ENCODE peak calls at places on chromosomes 11 and 22, in ten cellular contexts. Y is A549; Q is spleen; C is progenitor cell of endocrine pancreas; O is lower leg skin; Z is heart right ventricle; M is mesothelial cell of epicardium; F is HFFc6; G is ovary; T is CD4-positive, alpha-beta T cell. X is an unnamed sample.

GRCh38 chr11:95318459-95318858 is 87.5 kb upstream of the SESN3 start:
- DNase-seq in F (no peak), O (no peak), Y (no peak), G (no peak), C (no peak), M (no peak), T (no peak), Z (no peak), Q (no peak), X (no peak)

GRCh38 chr11:118749429-118749828 is 41.5 kb downstream of the DDX6 start:
- DNase-seq in Z (peak; percentile 12), F (no peak), M (no peak), O (no peak), Y (no peak), Q (no peak), C (no peak), T (no peak), G (no peak), X (no peak)

GRCh38 chr22:31259798-31260473 is 32.4 kb downstream of the PIK3IP1 start:
- DNase-seq in F (no peak), T (no peak), M (no peak), G (no peak), C (no peak), Y (no peak), Z (no peak), O (no peak), Q (no peak), X (no peak)

GRCh38 chr11:61138940-61139339 is 22.3 kb downstream of the VPS37C start:
- DNase-seq in O (no peak), F (no peak), M (no peak), Z (no peak), G (no peak), T (no peak), C (no peak), Y (no peak), Q (no peak), X (peak; percentile 66)

GRCh38 chr22:45876136-45877035 is 100.6 kb downstream of the WNT7B start:
- DNase-seq in O (peak; percentile 73), M (peak; percentile 35), Y (no peak), Z (no peak), G (no peak), T (no peak), Q (peak; percentile 54), F (no peak), C (no peak), X (no peak)

GRCh38 chr11:4697583-4697982 is at the start of gene OR51E2:
- DNase-seq in Q (no peak), F (no peak), C (no peak), Z (no peak), M (no peak), G (no peak), O (no peak), Y (no peak), T (no peak), X (peak; percentile 80)

GRCh38 chr11:86559311-86559945 is 113.0 kb downstream of the ME3 start:
- DNase-seq in O (no peak), Q (no peak), C (no peak), G (peak; percentile 54), F (peak; percentile 86), T (no peak), Y (no peak), Z (peak; percentile 68), M (no peak), X (no peak)

GRCh38 chr11:46285594-46286033 is 8.2 kb downstream of the CREB3L1 start:
- DNase-seq in C (no peak), Y (no peak), T (no peak), F (no peak), O (no peak), Q (no peak), Z (peak; percentile 41), M (no peak), G (peak; percentile 33), X (no peak)

GRCh38 chr11:18383388-18384156 is 10.8 kb upstream of the LDHA start:
- DNase-seq in C (no peak), Z (peak; percentile 74), F (peak; percentile 100), G (peak; percentile 48), Y (peak; percentile 96), O (peak; percentile 93), Q (peak; percentile 87), M (no peak), T (peak; percentile 53), X (peak; percentile 43)

GRCh38 chr11:95563173-95563572 is 226.4 kb downstream of the FAM76B start:
- DNase-seq in C (no peak), T (no peak), G (no peak), M (no peak), Q (no peak), F (no peak), Y (no peak), Z (no peak), O (no peak), X (no peak)

GRCh38 chr22:23894710-23895598 is 771 bp downstream of the MIF start:
- DNase-seq in F (peak; percentile 60), M (peak; percentile 78), C (peak; percentile 69), Y (peak; percentile 72), G (peak; percentile 85), Q (peak; percentile 94), T (peak; percentile 36), O (peak; percentile 93), Z (peak; percentile 36), X (peak; percentile 42)

GRCh38 chr11:65468874-65469333 is 29.9 kb upstream of the MALAT1 start:
- DNase-seq in F (no peak), Q (peak; percentile 91), T (peak; percentile 47), G (no peak), Z (peak; percentile 68), M (no peak), O (peak; percentile 92), Y (peak; percentile 58), C (peak; percentile 75), X (no peak)

GRCh38 chr22:36830601-36831000 is 13.8 kb upstream of the PVALB start:
- DNase-seq in T (no peak), M (no peak), O (no peak), Q (no peak), Z (no peak), F (no peak), Y (no peak), G (no peak), C (no peak), X (no peak)
- TF ChIP-seq CTCF in T (no peak), M (no peak), O (no peak), Q (no peak), Z (no peak), F (no peak), Y (no peak), G (no peak), C (no peak), X (no peak)

GRCh38 chr11:102497061-102497460 is 33.5 kb downstream of the MMP7 start:
- DNase-seq in C (no peak), M (no peak), Y (no peak), Z (no peak), Q (no peak), T (no peak), G (no peak), F (peak; percentile 10), O (no peak), X (no peak)

GRCh38 chr11:102493524-102493923 is 37.0 kb downstream of the MMP7 start:
- DNase-seq in C (no peak), M (no peak), Q (no peak), T (no peak), F (no peak), G (no peak), Y (no peak), Z (no peak), O (no peak), X (peak; percentile 82)

GRCh38 chr11:102491969-102492368 is 38.6 kb downstream of the MMP7 start:
- DNase-seq in G (no peak), T (no peak), F (no peak), C (no peak), Y (no peak), M (no peak), Z (no peak), Q (no peak), O (no peak), X (no peak)

GRCh38 chr11:102494216-102494615 is 36.3 kb downstream of the MMP7 start:
- DNase-seq in Y (peak; percentile 15), F (peak; percentile 5), C (no peak), G (no peak), Z (no peak), T (no peak), Q (no peak), M (no peak), O (no peak), X (peak; percentile 65)

DNA sequence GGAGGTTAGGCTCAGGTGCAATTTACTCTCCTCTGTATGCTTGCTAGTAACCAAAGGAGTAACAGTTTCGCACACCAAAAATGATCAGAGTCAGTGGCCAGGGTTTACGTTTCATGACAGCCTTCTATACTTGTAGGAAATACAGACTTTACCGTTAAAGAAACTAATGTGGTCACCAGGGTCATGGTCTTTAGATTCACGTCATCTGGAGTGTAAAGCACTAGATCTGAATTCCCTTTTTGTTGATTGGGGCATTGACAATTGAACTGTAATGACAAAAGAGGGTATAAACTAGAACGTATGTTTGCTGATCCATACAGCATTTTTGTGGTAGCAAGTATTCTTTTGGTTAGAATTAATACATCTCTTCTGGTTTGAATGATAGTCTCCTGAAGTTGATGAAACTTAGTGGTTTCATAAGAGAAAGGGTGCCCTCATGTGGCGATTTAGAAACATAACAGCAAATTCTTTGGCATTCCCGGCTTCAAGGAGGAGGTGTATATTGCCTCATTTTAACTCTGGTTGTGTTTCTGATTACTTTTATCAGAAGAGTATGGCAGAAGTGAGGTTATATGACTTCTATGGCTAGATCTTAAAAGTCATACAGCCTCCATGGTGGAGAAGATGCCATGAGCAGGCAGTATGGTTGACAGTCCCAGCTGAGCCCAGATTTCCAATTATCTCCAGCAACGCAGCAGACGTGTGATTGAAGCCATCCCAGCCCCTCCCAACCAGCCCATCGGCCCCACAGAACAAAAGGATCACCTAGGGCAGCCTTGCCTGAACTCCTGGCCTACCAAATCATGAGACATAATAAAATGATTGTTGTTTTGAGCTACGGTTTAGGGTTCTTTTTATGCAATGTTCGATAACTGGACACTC is 35.1 kb downstream of the MMP7 start:
- DNase-seq in G (no peak), M (no peak), Q (no peak), F (peak; percentile 78), T (no peak), O (no peak), C (no peak), Y (peak; percentile 41), Z (peak; percentile 60), X (peak; percentile 57)
- TF ChIP-seq CTCF in G (peak; percentile 50), M (peak; percentile 68), Q (peak; percentile 81), F (peak; percentile 87), T (peak; percentile 77), O (no peak), C (peak; percentile 80), Y (peak; percentile 69), Z (peak; percentile 36), X (peak; percentile 58)

DNA sequence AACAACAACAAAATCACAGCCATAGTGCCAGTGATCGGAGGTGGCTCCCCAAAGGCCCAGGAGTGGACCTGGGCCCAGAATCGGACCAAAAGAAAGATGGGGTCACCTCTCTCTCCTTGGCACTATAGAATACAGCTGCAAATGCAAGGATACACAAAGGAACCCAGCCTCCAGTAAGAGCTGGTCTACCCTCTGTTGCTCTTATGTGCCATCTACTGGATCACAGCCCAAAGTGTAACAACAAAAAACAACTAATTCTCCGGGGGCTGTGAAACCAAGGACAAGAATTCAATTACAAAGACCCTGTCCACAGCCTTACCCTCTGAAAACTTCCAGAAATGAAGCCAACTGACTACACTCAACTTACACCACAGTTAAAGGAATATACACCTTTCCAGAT is 21.6 kb downstream of the OR8G5 start:
- DNase-seq in Y (no peak), F (no peak), Z (no peak), M (no peak), T (no peak), G (no peak), C (no peak), Q (no peak), O (no peak), X (no peak)
- TF ChIP-seq CTCF in Y (no peak), F (no peak), Z (no peak), M (no peak), T (no peak), G (no peak), C (peak; percentile 29), Q (no peak), O (no peak), X (peak; percentile 45)

GRCh38 chr11:71426413-71426812 is 21.8 kb downstream of the DHCR7 start:
- DNase-seq in O (no peak), Y (no peak), T (no peak), F (no peak), Q (no peak), G (no peak), C (no peak), M (no peak), Z (no peak), X (no peak)
- TF ChIP-seq CTCF in O (no peak), Y (no peak), T (no peak), F (no peak), Q (no peak), G (no peak), C (no peak), M (no peak), Z (no peak), X (no peak)

X was measured in retinal pigment epithelial cell.